ENCODE peak calls at places on chromosomes 13 and 19, in five cellular contexts. O is colonic mucosa; R is cardiac muscle cell; C is aorta; B is CD8-positive, alpha-beta memory T cell. G is an unnamed sample.

GRCh38 chr13:20161275-20161950 is 561 bp upstream of the GJA3 start:
- DNase-seq in R (peak; percentile 8), C (no peak), B (peak; percentile 58), O (no peak), G (no peak)

GRCh38 chr19:29559743-29560142 is 33.9 kb downstream of the VSTM2B start:
- DNase-seq in B (no peak), O (no peak), R (no peak), C (no peak), G (no peak)

GRCh38 chr13:48595330-48596127 is 58.2 kb upstream of the CYSLTR2 start:
- DNase-seq in R (peak; percentile 90), B (peak; percentile 39), C (no peak), O (peak; percentile 68), G (peak; percentile 87)

GRCh38 chr13:98453254-98453843 is 123.6 kb downstream of the STK24 start:
- DNase-seq in R (no peak), B (no peak), O (no peak), C (no peak), G (no peak)

GRCh38 chr13:110201114-110201513 is 105.8 kb downstream of the COL4A1 start:
- DNase-seq in R (no peak), B (no peak), O (no peak), C (no peak), G (no peak)

GRCh38 chr13:107211073-107211472 is 643.1 kb upstream of the ARGLU1 start:
- DNase-seq in B (no peak), O (peak; percentile 80), R (peak; percentile 94), C (peak; percentile 85), G (peak; percentile 91)

GRCh38 chr19:34772697-34773554 is at the start of gene ZNF599:
- DNase-seq in C (peak; percentile 98), R (peak; percentile 94), B (peak; percentile 86), O (peak; percentile 92), G (peak; percentile 91)

GRCh38 chr19:12806242-12807131 is at the start of gene RNASEH2A:
- DNase-seq in R (peak; percentile 95), C (peak; percentile 97), O (peak; percentile 90), B (peak; percentile 81), G (peak; percentile 88)

GRCh38 chr13:90171649-90172048 is 1175.8 kb upstream of the MIR17HG start:
- DNase-seq in R (peak; percentile 3), B (no peak), C (no peak), O (no peak), G (no peak)

GRCh38 chr13:111886217-111886945 is 180.6 kb upstream of the SOX1 start:
- DNase-seq in O (no peak), R (no peak), B (no peak), C (no peak), G (no peak)

GRCh38 chr19:51114087-51114714 is 6.0 kb upstream of the CTU1 start:
- DNase-seq in O (no peak), R (no peak), B (no peak), C (no peak), G (no peak)
- H3K4me1 ChIP-seq in O (no peaks in the 10 kb centered on the region), R (no peaks in the 10 kb centered on the region), B (peaks cover 41% of the 10 kb centered on the region), C (no peaks in the 10 kb centered on the region), G (no peaks in the 10 kb centered on the region)

GRCh38 chr19:45785097-45785496 is 2.8 kb upstream of the DMPK start:
- DNase-seq in C (no peak), O (no peak), B (no peak), R (no peak), G (no peak)

GRCh38 chr19:45785781-45786532 is 3.7 kb upstream of the DMPK start:
- DNase-seq in C (no peak), R (no peak), B (no peak), O (no peak), G (no peak)

GRCh38 chr19:45784096-45784495 is 1.8 kb upstream of the DMPK start:
- DNase-seq in B (no peak), R (no peak), C (no peak), O (no peak), G (no peak)

GRCh38 chr19:45789035-45789786 is 3.4 kb downstream of the DMWD start:
- DNase-seq in R (no peak), C (no peak), B (no peak), O (no peak), G (no peak)

DNA sequence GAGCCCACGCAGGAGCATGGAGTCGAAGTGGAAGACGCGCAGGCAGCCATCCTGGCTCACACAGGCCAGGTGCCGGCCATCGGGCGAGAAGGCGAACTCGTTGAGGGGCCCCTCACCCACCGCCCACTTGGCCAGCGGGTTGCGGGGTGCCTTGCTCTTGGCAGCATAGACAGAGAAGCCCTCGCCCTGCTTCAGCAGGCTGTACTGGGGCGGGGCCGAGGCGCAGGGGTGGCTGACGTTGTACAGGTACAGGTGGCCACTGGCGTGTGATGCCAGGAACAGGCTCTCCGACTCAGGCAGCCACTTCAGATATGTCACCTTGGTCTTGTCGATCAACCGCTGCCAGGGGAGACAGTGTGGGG is 4.2 kb upstream of the DMPK start:
- DNase-seq in B (no peak), R (no peak), O (no peak), C (no peak), G (no peak)
- H3K36me3 ChIP-seq in B (peaks cover 7% of the 10 kb centered on the region), R (peaks cover 26% of the 10 kb centered on the region), O (no peaks in the 10 kb centered on the region), C (no peaks in the 10 kb centered on the region), G (peaks cover 6% of the 10 kb centered on the region)

DNA sequence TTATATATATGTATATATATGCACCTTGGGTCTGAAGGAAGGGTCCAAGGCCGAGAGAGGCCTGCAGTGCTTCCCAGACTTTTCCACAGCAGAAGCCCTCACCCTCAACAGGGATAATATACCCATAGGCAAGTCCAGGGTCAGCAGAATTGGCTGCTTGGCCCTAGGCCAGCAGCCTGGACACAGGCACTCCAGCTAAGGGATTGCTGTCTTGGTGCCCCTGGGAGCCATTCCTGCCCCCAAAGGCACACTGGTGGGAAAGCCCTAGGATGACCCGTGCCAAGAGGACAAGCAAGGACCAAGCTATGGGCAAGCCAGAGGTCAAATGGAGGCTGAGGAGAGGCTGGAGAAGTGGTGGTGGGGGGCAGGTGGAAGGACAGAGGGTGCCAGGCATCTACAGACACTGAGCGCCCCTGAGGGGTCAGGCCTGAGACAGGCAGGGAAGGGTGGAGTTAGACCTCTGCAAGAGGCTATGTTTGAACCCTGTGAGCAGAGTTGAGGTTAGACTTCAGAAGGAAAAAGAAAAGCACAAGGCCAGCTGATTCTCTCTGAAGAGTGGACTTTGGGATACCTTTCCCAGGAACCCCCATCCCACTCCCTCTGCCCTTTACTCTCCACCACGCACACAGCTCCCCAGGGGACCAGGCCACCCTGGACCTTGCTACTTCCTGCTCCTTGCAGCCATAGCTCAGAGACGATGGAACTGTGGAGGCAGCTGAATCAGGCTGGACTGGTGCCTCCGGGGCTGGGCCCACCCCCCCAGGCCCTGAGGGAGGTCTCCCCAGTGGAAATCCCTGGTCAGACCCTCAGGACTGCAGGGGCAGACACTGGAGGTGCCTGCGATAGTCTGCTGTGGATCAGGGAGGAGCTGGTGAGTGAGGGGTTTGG is at the start of gene ERICH4:
- DNase-seq in R (no peak), C (peak; percentile 55), O (no peak), B (no peak), G (peak; percentile 95)
- H3K27ac ChIP-seq in R (no peak within 1 kb of the TSS), C (no peak within 1 kb of the TSS), O (no peak within 1 kb of the TSS), B (no peak within 1 kb of the TSS), G (peak within 1 kb of the TSS; percentile 92)

GRCh38 chr13:33123066-33123940 is 107.1 kb downstream of the KL start:
- DNase-seq in O (no peak), C (no peak), R (peak; percentile 72), B (no peak), G (no peak)
- H3K4me1 ChIP-seq in O (no peaks in the 10 kb centered on the region), C (no peaks in the 10 kb centered on the region), R (peaks cover 17% of the 10 kb centered on the region), B (no peaks in the 10 kb centered on the region), G (no peaks in the 10 kb centered on the region)

GRCh38 chr19:15191514-15191913 is 9.3 kb downstream of the NOTCH3 start:
- DNase-seq in O (no peak), B (no peak), C (no peak), R (no peak), G (no peak)
- H3K36me3 ChIP-seq in O (no peaks in the 10 kb centered on the region), B (no peaks in the 10 kb centered on the region), C (peaks cover 2% of the 10 kb centered on the region), R (peaks cover 27% of the 10 kb centered on the region), G (no peaks in the 10 kb centered on the region)

DNA sequence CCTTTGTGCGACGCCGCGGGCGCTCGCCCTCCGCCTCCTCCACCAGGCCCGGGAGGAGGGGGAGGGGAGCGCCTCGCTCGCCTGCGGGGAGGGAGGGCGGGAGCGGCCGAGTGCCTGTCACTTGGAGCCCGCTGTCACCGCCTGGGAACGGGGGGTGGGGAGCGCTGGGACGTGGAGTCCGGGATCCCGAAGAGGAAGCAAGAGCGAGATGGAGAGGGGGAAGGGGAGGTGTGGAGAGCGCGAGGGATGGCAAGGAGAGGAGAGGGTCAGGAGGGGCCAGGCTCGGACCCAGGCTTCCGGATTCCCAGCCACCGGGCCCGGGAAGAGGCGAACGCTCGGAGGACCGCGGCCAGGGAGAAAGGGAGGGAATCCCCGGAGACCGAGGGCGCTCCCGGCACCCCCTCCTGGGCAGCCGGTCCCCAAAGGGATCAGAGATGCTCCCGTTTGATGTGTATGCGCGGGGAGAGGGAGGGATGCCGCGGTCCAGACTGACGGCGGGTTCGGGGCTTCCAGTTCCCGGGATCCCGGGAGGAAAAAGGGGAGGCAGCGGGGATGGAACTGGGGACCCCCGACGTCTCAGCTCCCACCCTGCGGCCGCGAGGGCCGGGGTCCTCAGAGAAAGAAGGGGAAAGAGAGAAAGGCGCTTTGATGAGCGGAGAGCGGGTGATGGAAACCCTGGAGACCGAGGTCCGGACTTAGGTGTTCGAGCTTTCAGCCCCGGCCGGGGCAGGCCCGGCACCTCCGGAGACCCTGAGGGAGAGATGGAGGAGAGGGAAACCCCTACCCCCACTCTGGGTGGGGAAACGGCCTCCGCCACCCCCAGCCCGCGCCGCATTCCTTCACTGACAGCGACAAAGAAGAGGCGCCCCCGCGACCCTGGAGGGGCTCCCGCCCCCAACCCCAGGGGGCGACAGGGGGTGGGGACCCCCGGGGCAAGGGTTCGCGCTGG is 4.7 kb upstream of the DPF1 start:
- DNase-seq in B (no peak), C (no peak), R (no peak), O (no peak), G (no peak)
- H3K27ac ChIP-seq in B (no peak overlapping the region), C (no peak overlapping the region), R (no peak overlapping the region), O (no peak overlapping the region), G (no peak overlapping the region)